ENCODE peak calls at places on chromosomes 13 and 19, in six cellular contexts. One of them, this sample, is unnamed.

GRCh38 chr13:41675306-41675705 is 218.0 kb downstream of the RGCC start:
- DNase-seq in uterus: no peak
- DNase-seq in vagina: no peak
- DNase-seq in fibroblast of lung: peak; percentile 23
- DNase-seq in aorta: no peak
- DNase-seq in stomach: no peak
- DNase-seq in this sample: no peak

GRCh38 chr13:59447846-59448620 is 715.7 kb downstream of the DIAPH3 start:
- DNase-seq in stomach: no peak
- DNase-seq in aorta: no peak
- DNase-seq in vagina: no peak
- DNase-seq in fibroblast of lung: peak; percentile 94
- DNase-seq in uterus: no peak
- DNase-seq in this sample: no peak

GRCh38 chr19:33724723-33725060 is 72.0 kb upstream of the KCTD15 start:
- DNase-seq in stomach: no peak
- DNase-seq in uterus: no peak
- DNase-seq in aorta: no peak
- DNase-seq in fibroblast of lung: no peak
- DNase-seq in vagina: no peak
- DNase-seq in this sample: no peak

GRCh38 chr19:30249911-30250310 is 122.3 kb upstream of the ZNF536 start:
- DNase-seq in fibroblast of lung: no peak
- DNase-seq in aorta: no peak
- DNase-seq in vagina: no peak
- DNase-seq in stomach: no peak
- DNase-seq in uterus: no peak
- DNase-seq in this sample: no peak

GRCh38 chr19:12774588-12775555 is at the start of gene HOOK2:
- DNase-seq in stomach: peak; percentile 99
- DNase-seq in fibroblast of lung: no peak
- DNase-seq in aorta: no peak
- DNase-seq in vagina: no peak
- DNase-seq in uterus: no peak
- DNase-seq in this sample: peak; percentile 98

GRCh38 chr19:54014920-54015560 is 23.6 kb downstream of the CACNG6 start:
- DNase-seq in vagina: no peak
- DNase-seq in aorta: no peak
- DNase-seq in stomach: no peak
- DNase-seq in fibroblast of lung: no peak
- DNase-seq in uterus: no peak
- DNase-seq in this sample: no peak

GRCh38 chr19:13122980-13123957 is 5.2 kb downstream of the NACC1 start:
- DNase-seq in aorta: no peak
- DNase-seq in uterus: no peak
- DNase-seq in vagina: no peak
- DNase-seq in stomach: no peak
- DNase-seq in fibroblast of lung: no peak
- DNase-seq in this sample: no peak

GRCh38 chr13:33721719-33722118 is 96.2 kb upstream of the RFC3 start:
- DNase-seq in uterus: no peak
- DNase-seq in fibroblast of lung: peak; percentile 75
- DNase-seq in vagina: no peak
- DNase-seq in stomach: no peak
- DNase-seq in aorta: no peak
- DNase-seq in this sample: no peak

GRCh38 chr19:46756544-46756888 is 10.3 kb upstream of the STRN4 start:
- DNase-seq in stomach: no peak
- DNase-seq in aorta: no peak
- DNase-seq in uterus: no peak
- DNase-seq in fibroblast of lung: no peak
- DNase-seq in vagina: no peak
- DNase-seq in this sample: no peak

GRCh38 chr19:4722671-4723464 is 774 bp downstream of the DPP9 start:
- DNase-seq in vagina: no peak
- DNase-seq in fibroblast of lung: peak; percentile 73
- DNase-seq in uterus: peak; percentile 63
- DNase-seq in aorta: peak; percentile 75
- DNase-seq in stomach: peak; percentile 39
- DNase-seq in this sample: peak; percentile 50

GRCh38 chr13:46668302-46668720 is 115.3 kb downstream of the LRCH1 start:
- DNase-seq in vagina: no peak
- DNase-seq in uterus: peak; percentile 37
- DNase-seq in stomach: no peak
- DNase-seq in aorta: peak; percentile 68
- DNase-seq in fibroblast of lung: peak; percentile 92
- DNase-seq in this sample: peak; percentile 44

GRCh38 chr19:55611300-55611982 is 6.0 kb downstream of the ZNF865 start:
- DNase-seq in fibroblast of lung: no peak
- DNase-seq in aorta: no peak
- DNase-seq in stomach: no peak
- DNase-seq in uterus: no peak
- DNase-seq in vagina: no peak
- DNase-seq in this sample: no peak

GRCh38 chr19:14405380-14405757 is 13.8 kb downstream of the DDX39A start:
- DNase-seq in fibroblast of lung: no peak
- DNase-seq in stomach: no peak
- DNase-seq in uterus: no peak
- DNase-seq in aorta: no peak
- DNase-seq in vagina: no peak
- DNase-seq in this sample: no peak

GRCh38 chr13:91135376-91135775 is 212.1 kb upstream of the MIR17HG start:
- DNase-seq in uterus: no peak
- DNase-seq in stomach: no peak
- DNase-seq in vagina: no peak
- DNase-seq in aorta: no peak
- DNase-seq in fibroblast of lung: no peak
- DNase-seq in this sample: no peak

GRCh38 chr19:18251587-18252369 is 22.5 kb downstream of the IQCN start:
- DNase-seq in fibroblast of lung: peak; percentile 45
- DNase-seq in uterus: peak; percentile 77
- DNase-seq in vagina: no peak
- DNase-seq in aorta: peak; percentile 76
- DNase-seq in stomach: peak; percentile 86
- DNase-seq in this sample: peak; percentile 85

GRCh38 chr13:74134226-74134776 is at the start of gene KLF12:
- DNase-seq in stomach: peak; percentile 83
- DNase-seq in vagina: no peak
- DNase-seq in aorta: peak; percentile 92
- DNase-seq in uterus: peak; percentile 87
- DNase-seq in fibroblast of lung: peak; percentile 96
- DNase-seq in this sample: peak; percentile 93

GRCh38 chr19:51621178-51621577 is 9.0 kb downstream of the SIGLEC5 start:
- DNase-seq in uterus: no peak
- DNase-seq in vagina: no peak
- DNase-seq in fibroblast of lung: no peak
- DNase-seq in stomach: no peak
- DNase-seq in aorta: no peak
- DNase-seq in this sample: no peak

GRCh38 chr19:48926909-48927308 is 6.6 kb upstream of the DHDH start:
- DNase-seq in fibroblast of lung: peak; percentile 99
- DNase-seq in stomach: peak; percentile 64
- DNase-seq in uterus: peak; percentile 37
- DNase-seq in vagina: no peak
- DNase-seq in aorta: peak; percentile 83
- DNase-seq in this sample: peak; percentile 42

GRCh38 chr13:100510208-100510997 is 78.2 kb downstream of the GGACT start:
- DNase-seq in stomach: no peak
- DNase-seq in uterus: no peak
- DNase-seq in aorta: no peak
- DNase-seq in vagina: no peak
- DNase-seq in fibroblast of lung: no peak
- DNase-seq in this sample: no peak

GRCh38 chr13:67833564-67833963 is 603.4 kb upstream of the PCDH9 start:
- DNase-seq in uterus: no peak
- DNase-seq in vagina: no peak
- DNase-seq in aorta: no peak
- DNase-seq in fibroblast of lung: no peak
- DNase-seq in stomach: no peak
- DNase-seq in this sample: no peak

GRCh38 chr13:80116107-80116506 is 224.8 kb downstream of the SPRY2 start:
- DNase-seq in vagina: no peak
- DNase-seq in aorta: no peak
- DNase-seq in uterus: no peak
- DNase-seq in fibroblast of lung: peak; percentile 86
- DNase-seq in stomach: no peak
- DNase-seq in this sample: no peak

GRCh38 chr13:40777166-40777956 is 6.4 kb upstream of the MRPS31 start:
- DNase-seq in vagina: no peak
- DNase-seq in stomach: no peak
- DNase-seq in uterus: no peak
- DNase-seq in aorta: no peak
- DNase-seq in fibroblast of lung: peak; percentile 43
- DNase-seq in this sample: peak; percentile 72

GRCh38 chr13:70756088-70756487 is 647.8 kb upstream of the KLHL1 start:
- DNase-seq in vagina: no peak
- DNase-seq in fibroblast of lung: no peak
- DNase-seq in stomach: no peak
- DNase-seq in aorta: no peak
- DNase-seq in uterus: no peak
- DNase-seq in this sample: no peak

GRCh38 chr13:35470671-35471465 is 5.6 kb downstream of the MAB21L1 start:
- DNase-seq in vagina: no peak
- DNase-seq in stomach: no peak
- DNase-seq in aorta: peak; percentile 46
- DNase-seq in uterus: peak; percentile 49
- DNase-seq in fibroblast of lung: peak; percentile 39
- DNase-seq in this sample: peak; percentile 30
- H3K27me3 ChIP-seq in vagina: no peaks in the 10 kb centered on the region
- H3K27me3 ChIP-seq in stomach: no peaks in the 10 kb centered on the region
- H3K27me3 ChIP-seq in aorta: no peaks in the 10 kb centered on the region
- H3K27me3 ChIP-seq in uterus: no peaks in the 10 kb centered on the region
- H3K27me3 ChIP-seq in fibroblast of lung: no peaks in the 10 kb centered on the region
- H3K27me3 ChIP-seq in this sample: peaks cover 16% of the 10 kb centered on the region

GRCh38 chr19:17172624-17173345 is 42.4 kb upstream of the USE1 start:
- DNase-seq in aorta: no peak
- DNase-seq in stomach: no peak
- DNase-seq in vagina: no peak
- DNase-seq in uterus: no peak
- DNase-seq in fibroblast of lung: no peak
- DNase-seq in this sample: no peak

GRCh38 chr19:17171874-17172273 is 43.3 kb upstream of the USE1 start:
- DNase-seq in uterus: no peak
- DNase-seq in stomach: no peak
- DNase-seq in aorta: no peak
- DNase-seq in fibroblast of lung: no peak
- DNase-seq in vagina: no peak
- DNase-seq in this sample: no peak

GRCh38 chr19:17165715-17166114 is 49.4 kb upstream of the USE1 start:
- DNase-seq in fibroblast of lung: no peak
- DNase-seq in vagina: no peak
- DNase-seq in aorta: no peak
- DNase-seq in stomach: no peak
- DNase-seq in uterus: no peak
- DNase-seq in this sample: no peak

DNA sequence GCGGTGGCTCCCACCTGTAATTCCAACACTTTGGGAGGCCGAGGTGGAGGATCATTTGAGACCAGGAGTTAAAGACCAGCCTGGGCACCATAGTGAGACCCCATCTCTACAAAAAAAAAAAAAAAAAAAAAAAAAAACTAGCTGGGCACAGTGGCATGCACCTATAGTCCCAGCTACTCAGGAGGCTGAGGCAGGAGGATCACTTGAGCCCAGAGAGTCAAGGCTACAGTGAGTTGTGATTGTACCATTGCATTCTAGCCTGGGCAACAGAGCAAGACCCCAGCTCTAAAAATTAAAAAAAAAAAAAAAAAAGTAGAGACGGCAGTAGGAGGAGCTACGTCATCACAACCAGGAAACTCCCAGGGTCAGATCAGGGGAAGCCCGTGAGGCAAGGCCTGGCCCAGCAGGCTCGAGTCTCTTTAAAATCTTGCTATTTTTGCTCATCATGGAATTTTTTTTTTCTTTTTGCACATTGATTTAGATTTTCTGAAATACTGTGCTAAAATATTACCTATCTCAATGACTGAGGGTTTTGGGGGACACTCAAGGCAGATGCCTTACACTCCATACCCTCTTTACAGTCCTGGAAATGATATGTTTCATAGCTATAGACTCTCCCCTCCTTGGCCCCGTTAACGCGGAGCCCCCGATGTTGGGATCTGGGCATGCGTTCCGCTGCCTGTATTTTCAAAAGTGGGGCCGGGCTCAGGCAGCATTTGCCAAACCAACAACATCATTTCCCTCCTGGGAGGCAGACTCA is 44.4 kb upstream of the USE1 start:
- DNase-seq in aorta: no peak
- DNase-seq in vagina: no peak
- DNase-seq in stomach: no peak
- DNase-seq in fibroblast of lung: no peak
- DNase-seq in uterus: no peak
- DNase-seq in this sample: no peak
- H3K4me3 ChIP-seq in aorta: no peak overlapping the region
- H3K4me3 ChIP-seq in vagina: no peak overlapping the region
- H3K4me3 ChIP-seq in stomach: no peak overlapping the region
- H3K4me3 ChIP-seq in fibroblast of lung: no peak overlapping the region
- H3K4me3 ChIP-seq in uterus: no peak overlapping the region
- H3K4me3 ChIP-seq in this sample: no peak overlapping the region

GRCh38 chr19:2524361-2524839 is 48.5 kb downstream of the GADD45B start:
- DNase-seq in uterus: no peak
- DNase-seq in vagina: no peak
- DNase-seq in stomach: no peak
- DNase-seq in fibroblast of lung: no peak
- DNase-seq in aorta: no peak
- DNase-seq in this sample: no peak
- H3K27me3 ChIP-seq in uterus: no peaks in the 10 kb centered on the region
- H3K27me3 ChIP-seq in vagina: no peaks in the 10 kb centered on the region
- H3K27me3 ChIP-seq in stomach: no peaks in the 10 kb centered on the region
- H3K27me3 ChIP-seq in fibroblast of lung: no peaks in the 10 kb centered on the region
- H3K27me3 ChIP-seq in aorta: no peaks in the 10 kb centered on the region
- H3K27me3 ChIP-seq in this sample: no peaks in the 10 kb centered on the region

GRCh38 chr13:52737451-52737850 is 2.2 kb downstream of the CNMD start:
- DNase-seq in fibroblast of lung: no peak
- DNase-seq in stomach: no peak
- DNase-seq in vagina: no peak
- DNase-seq in uterus: no peak
- DNase-seq in aorta: no peak
- DNase-seq in this sample: no peak
- H3K4me3 ChIP-seq in fibroblast of lung: no peak overlapping the region
- H3K4me3 ChIP-seq in stomach: no peak overlapping the region
- H3K4me3 ChIP-seq in vagina: no peak overlapping the region
- H3K4me3 ChIP-seq in uterus: no peak overlapping the region
- H3K4me3 ChIP-seq in aorta: no peak overlapping the region
- H3K4me3 ChIP-seq in this sample: no peak overlapping the region

DNA sequence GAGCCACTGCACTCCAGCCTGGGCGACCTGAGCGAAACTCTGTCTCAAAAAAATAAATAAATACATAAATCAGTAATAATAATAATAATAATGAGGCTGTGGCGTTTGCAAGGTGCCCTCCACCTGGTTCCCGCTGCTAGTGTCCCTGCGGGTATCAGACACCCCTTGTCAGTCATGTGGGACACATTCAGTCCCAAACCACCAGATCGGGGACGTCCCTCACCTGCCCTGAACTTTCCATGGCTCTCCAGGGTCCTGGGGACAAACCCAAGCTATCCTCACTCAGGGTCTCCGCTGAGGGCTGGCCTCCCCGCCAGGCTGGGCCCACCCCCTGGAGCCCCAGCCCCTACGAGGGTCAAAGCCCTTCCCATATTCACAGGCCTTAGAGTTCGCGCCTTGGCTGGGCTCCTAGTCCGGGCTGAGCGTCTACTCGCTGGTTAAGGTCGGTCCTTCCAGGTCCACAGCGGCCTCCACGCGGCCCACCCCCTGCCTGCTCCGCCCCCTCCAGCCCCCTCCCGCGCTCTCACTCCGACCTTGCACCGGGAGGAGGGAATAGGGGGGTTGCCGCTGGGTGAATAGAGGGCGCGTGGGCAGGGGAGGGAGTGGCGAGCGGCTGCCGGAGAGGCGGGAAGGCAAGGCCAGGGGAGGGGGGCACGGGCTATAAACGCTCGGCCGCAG is 349 bp upstream of the KISS1R start:
- DNase-seq in stomach: no peak
- DNase-seq in vagina: no peak
- DNase-seq in aorta: no peak
- DNase-seq in uterus: no peak
- DNase-seq in fibroblast of lung: no peak
- DNase-seq in this sample: no peak
- H3K27me3 ChIP-seq in stomach: peaks cover 26% of the 10 kb centered on the region
- H3K27me3 ChIP-seq in vagina: peaks cover 25% of the 10 kb centered on the region
- H3K27me3 ChIP-seq in aorta: no peaks in the 10 kb centered on the region
- H3K27me3 ChIP-seq in uterus: peaks cover 36% of the 10 kb centered on the region
- H3K27me3 ChIP-seq in fibroblast of lung: peaks cover 29% of the 10 kb centered on the region
- H3K27me3 ChIP-seq in this sample: peaks cover 43% of the 10 kb centered on the region